ENCODE peak calls at places on chromosome X, in four cellular contexts. W is activated B cell treated with CpG ODN at 0.5 μM for 24 hours, N is glutamatergic neuron, C is HT-29. O is an unnamed sample.

GRCh38 chrX:38513087-38513742 is 48.1 kb upstream of the TSPAN7 start:
- DNase-seq in C (no peak), N (no peak), W (no peak), O (no peak)

GRCh38 chrX:68462653-68463052 is 29.4 kb upstream of the OPHN1 start:
- DNase-seq in C (peak; percentile 64), N (no peak), W (no peak), O (no peak)

GRCh38 chrX:70954871-70955270 is 24.0 kb upstream of the SLC7A3 start:
- DNase-seq in N (no peak), C (no peak), W (no peak), O (no peak)

GRCh38 chrX:103100484-103100883 is 7.5 kb upstream of the NXF3 start:
- DNase-seq in C (no peak), N (no peak), W (no peak), O (no peak)

GRCh38 chrX:10001496-10001895 is 34.3 kb downstream of the CLDN34 start:
- DNase-seq in N (no peak), C (no peak), W (no peak), O (no peak)

GRCh38 chrX:44915361-44915868 is 42.4 kb downstream of the KDM6A start:
- DNase-seq in C (no peak), W (no peak), N (no peak), O (no peak)

GRCh38 chrX:87728024-87728423 is 210.4 kb downstream of the KLHL4 start:
- DNase-seq in N (no peak), C (no peak), W (no peak), O (peak; percentile 6)

GRCh38 chrX:20144491-20144890 is 2.9 kb upstream of the EIF1AX start:
- DNase-seq in W (no peak), N (no peak), C (no peak), O (no peak)

GRCh38 chrX:104270916-104271512 is 16.3 kb upstream of the ESX1 start:
- DNase-seq in N (peak; percentile 43), C (peak; percentile 74), W (no peak), O (no peak)

GRCh38 chrX:44580466-44580865 is 37.8 kb upstream of the FUNDC1 start:
- DNase-seq in W (no peak), C (no peak), N (no peak), O (no peak)

GRCh38 chrX:37818031-37818430 is 29.3 kb downstream of the DYNLT3 start:
- DNase-seq in W (no peak), C (no peak), N (no peak), O (no peak)

GRCh38 chrX:10235851-10236250 is 79.1 kb downstream of the CLCN4 start:
- DNase-seq in C (no peak), W (no peak), N (no peak), O (no peak)

GRCh38 chrX:75603833-75604232 is 81.0 kb upstream of the ZDHHC15 start:
- DNase-seq in W (no peak), C (peak; percentile 44), N (no peak), O (no peak)

GRCh38 chrX:11449613-11450012 is 156.4 kb downstream of the AMELX start:
- DNase-seq in N (no peak), W (no peak), C (no peak), O (no peak)

GRCh38 chrX:54043696-54044125 is 562 bp downstream of the PHF8 start:
- DNase-seq in W (peak; percentile 53), N (peak; percentile 39), C (no peak), O (peak; percentile 89)

GRCh38 chrX:150092549-150092948 is 154.3 kb upstream of the EOLA2 start:
- DNase-seq in N (no peak), W (no peak), C (no peak), O (no peak)

GRCh38 chrX:120549483-120550452 is 11.0 kb downstream of the CUL4B start:
- DNase-seq in C (peak; percentile 66), N (no peak), W (no peak), O (no peak)

GRCh38 chrX:117707948-117708743 is 408.5 kb downstream of the KLHL13 start:
- DNase-seq in N (no peak), W (no peak), C (no peak), O (no peak)

GRCh38 chrX:130975947-130976346 is 72.9 kb upstream of the ENOX2 start:
- DNase-seq in N (peak; percentile 26), C (peak; percentile 86), W (no peak), O (no peak)

GRCh38 chrX:14029039-14029424 is 660 bp downstream of the GEMIN8 start:
- DNase-seq in W (no peak), N (no peak), C (no peak), O (no peak)

GRCh38 chrX:108165349-108166111 is 74.0 kb downstream of the ATG4A start:
- DNase-seq in W (no peak), C (peak; percentile 50), N (peak; percentile 25), O (no peak)

O was measured in upper lobe of left lung.